ENCODE peak calls at places on chromosome 18, in six cellular contexts. One of them, this sample, is unnamed.

GRCh38 chr18:74414951-74415515 is 42.1 kb downstream of the DIPK1C start:
- DNase-seq in HCT116: no peak
- DNase-seq in H54: no peak
- DNase-seq in spleen: no peak
- DNase-seq in prostate gland: no peak
- DNase-seq in A549: no peak
- DNase-seq in this sample: peak; percentile 23

GRCh38 chr18:63477972-63478371 is 1.2 kb downstream of the SERPINB5 start:
- DNase-seq in spleen: no peak
- DNase-seq in HCT116: no peak
- DNase-seq in prostate gland: no peak
- DNase-seq in A549: no peak
- DNase-seq in H54: no peak
- DNase-seq in this sample: no peak

GRCh38 chr18:69974365-69974764 is 26.7 kb upstream of the CD226 start:
- DNase-seq in H54: no peak
- DNase-seq in prostate gland: no peak
- DNase-seq in HCT116: no peak
- DNase-seq in spleen: no peak
- DNase-seq in A549: no peak
- DNase-seq in this sample: no peak

GRCh38 chr18:78445880-78446279 is 533.7 kb upstream of the SALL3 start:
- DNase-seq in H54: no peak
- DNase-seq in A549: no peak
- DNase-seq in HCT116: no peak
- DNase-seq in prostate gland: no peak
- DNase-seq in spleen: no peak
- DNase-seq in this sample: no peak

GRCh38 chr18:28793911-28794310 is 617.0 kb upstream of the CDH2 start:
- DNase-seq in prostate gland: no peak
- DNase-seq in H54: no peak
- DNase-seq in HCT116: no peak
- DNase-seq in A549: no peak
- DNase-seq in spleen: no peak
- DNase-seq in this sample: no peak

GRCh38 chr18:524496-524895 is 24.0 kb upstream of the COLEC12 start:
- DNase-seq in spleen: no peak
- DNase-seq in A549: no peak
- DNase-seq in HCT116: no peak
- DNase-seq in prostate gland: no peak
- DNase-seq in H54: no peak
- DNase-seq in this sample: no peak

GRCh38 chr18:47260924-47261701 is 9.7 kb upstream of the SKOR2 start:
- DNase-seq in spleen: no peak
- DNase-seq in H54: no peak
- DNase-seq in prostate gland: no peak
- DNase-seq in HCT116: no peak
- DNase-seq in A549: no peak
- DNase-seq in this sample: no peak

GRCh38 chr18:1102848-1103247 is 198.2 kb downstream of the ADCYAP1 start:
- DNase-seq in H54: no peak
- DNase-seq in prostate gland: no peak
- DNase-seq in HCT116: no peak
- DNase-seq in spleen: no peak
- DNase-seq in A549: no peak
- DNase-seq in this sample: no peak

GRCh38 chr18:21406111-21406510 is 164.1 kb downstream of the GREB1L start:
- DNase-seq in A549: no peak
- DNase-seq in HCT116: no peak
- DNase-seq in spleen: no peak
- DNase-seq in H54: peak; percentile 7
- DNase-seq in prostate gland: no peak
- DNase-seq in this sample: no peak

GRCh38 chr18:51123481-51123880 is 74.0 kb downstream of the MEX3C start:
- DNase-seq in spleen: no peak
- DNase-seq in HCT116: no peak
- DNase-seq in A549: no peak
- DNase-seq in H54: no peak
- DNase-seq in prostate gland: no peak
- DNase-seq in this sample: no peak

GRCh38 chr18:46676162-46676830 is 19.3 kb upstream of the LOXHD1 start:
- DNase-seq in A549: peak; percentile 8
- DNase-seq in prostate gland: no peak
- DNase-seq in spleen: no peak
- DNase-seq in HCT116: no peak
- DNase-seq in H54: peak; percentile 53
- DNase-seq in this sample: peak; percentile 65

GRCh38 chr18:75209129-75209951 is at the start of gene PTGR3:
- DNase-seq in prostate gland: peak; percentile 80
- DNase-seq in spleen: peak; percentile 96
- DNase-seq in HCT116: peak; percentile 67
- DNase-seq in A549: peak; percentile 83
- DNase-seq in H54: peak; percentile 44
- DNase-seq in this sample: peak; percentile 90

GRCh38 chr18:76487782-76488181 is 7.3 kb downstream of the ZNF516 start:
- DNase-seq in A549: no peak
- DNase-seq in prostate gland: no peak
- DNase-seq in H54: no peak
- DNase-seq in HCT116: no peak
- DNase-seq in spleen: no peak
- DNase-seq in this sample: no peak

GRCh38 chr18:77134611-77135010 is 2.0 kb upstream of the MBP start:
- DNase-seq in spleen: no peak
- DNase-seq in A549: no peak
- DNase-seq in prostate gland: no peak
- DNase-seq in H54: no peak
- DNase-seq in HCT116: no peak
- DNase-seq in this sample: no peak

GRCh38 chr18:47263197-47263827 is 11.9 kb upstream of the SKOR2 start:
- DNase-seq in prostate gland: no peak
- DNase-seq in H54: peak; percentile 71
- DNase-seq in HCT116: no peak
- DNase-seq in A549: no peak
- DNase-seq in spleen: peak; percentile 62
- DNase-seq in this sample: no peak

GRCh38 chr18:39380823-39381222 is 1815.2 kb upstream of the CELF4 start:
- DNase-seq in HCT116: no peak
- DNase-seq in prostate gland: no peak
- DNase-seq in A549: no peak
- DNase-seq in spleen: no peak
- DNase-seq in H54: no peak
- DNase-seq in this sample: no peak

GRCh38 chr18:24475926-24476589 is 15.6 kb downstream of the HRH4 start:
- DNase-seq in A549: no peak
- DNase-seq in prostate gland: no peak
- DNase-seq in spleen: no peak
- DNase-seq in HCT116: no peak
- DNase-seq in H54: no peak
- DNase-seq in this sample: no peak

GRCh38 chr18:28767781-28768211 is 590.9 kb upstream of the CDH2 start:
- DNase-seq in H54: no peak
- DNase-seq in prostate gland: no peak
- DNase-seq in A549: no peak
- DNase-seq in spleen: no peak
- DNase-seq in HCT116: no peak
- DNase-seq in this sample: no peak

GRCh38 chr18:45637546-45638327 is 22.5 kb downstream of the SLC14A2 start:
- DNase-seq in H54: no peak
- DNase-seq in HCT116: no peak
- DNase-seq in prostate gland: no peak
- DNase-seq in spleen: no peak
- DNase-seq in A549: no peak
- DNase-seq in this sample: peak; percentile 59

GRCh38 chr18:12408247-12408869 is 629 bp downstream of the PRELID3A start:
- DNase-seq in spleen: no peak
- DNase-seq in H54: no peak
- DNase-seq in A549: peak; percentile 19
- DNase-seq in prostate gland: no peak
- DNase-seq in HCT116: no peak
- DNase-seq in this sample: peak; percentile 28

GRCh38 chr18:49723648-49724180 is 89.6 kb downstream of the ACAA2 start:
- DNase-seq in HCT116: peak; percentile 79
- DNase-seq in spleen: no peak
- DNase-seq in prostate gland: no peak
- DNase-seq in H54: peak; percentile 30
- DNase-seq in A549: peak; percentile 31
- DNase-seq in this sample: peak; percentile 68

GRCh38 chr18:62518460-62519375 is 4.1 kb upstream of the ZCCHC2 start:
- DNase-seq in A549: no peak
- DNase-seq in HCT116: no peak
- DNase-seq in prostate gland: no peak
- DNase-seq in spleen: no peak
- DNase-seq in H54: no peak
- DNase-seq in this sample: no peak

GRCh38 chr18:45590060-45590537 is 25.2 kb upstream of the SLC14A2 start:
- DNase-seq in A549: no peak
- DNase-seq in spleen: no peak
- DNase-seq in H54: no peak
- DNase-seq in prostate gland: no peak
- DNase-seq in HCT116: no peak
- DNase-seq in this sample: no peak

GRCh38 chr18:37524546-37525301 is 40.9 kb downstream of the CELF4 start:
- DNase-seq in prostate gland: no peak
- DNase-seq in A549: no peak
- DNase-seq in spleen: no peak
- DNase-seq in H54: no peak
- DNase-seq in HCT116: no peak
- DNase-seq in this sample: no peak

GRCh38 chr18:79797518-79798345 is at the start of gene KCNG2:
- DNase-seq in HCT116: no peak
- DNase-seq in A549: peak; percentile 19
- DNase-seq in H54: no peak
- DNase-seq in spleen: peak; percentile 87
- DNase-seq in prostate gland: no peak
- DNase-seq in this sample: peak; percentile 32
- TF ChIP-seq POLR2A in HCT116: no peak
- TF ChIP-seq POLR2A in A549: no peak
- TF ChIP-seq POLR2A in H54: no peak
- TF ChIP-seq POLR2A in spleen: no peak
- TF ChIP-seq POLR2A in prostate gland: no peak
- TF ChIP-seq POLR2A in this sample: no peak

GRCh38 chr18:26865557-26865956 is at the start of gene AQP4:
- DNase-seq in spleen: no peak
- DNase-seq in HCT116: no peak
- DNase-seq in A549: no peak
- DNase-seq in H54: no peak
- DNase-seq in prostate gland: no peak
- DNase-seq in this sample: peak; percentile 86
- TF ChIP-seq POLR2A in spleen: no peak
- TF ChIP-seq POLR2A in HCT116: no peak
- TF ChIP-seq POLR2A in A549: no peak
- TF ChIP-seq POLR2A in H54: no peak
- TF ChIP-seq POLR2A in prostate gland: no peak
- TF ChIP-seq POLR2A in this sample: peak; percentile 84

GRCh38 chr18:3456686-3457069 is 6.7 kb downstream of the TGIF1 start:
- DNase-seq in prostate gland: no peak
- DNase-seq in H54: no peak
- DNase-seq in HCT116: no peak
- DNase-seq in A549: peak; percentile 83
- DNase-seq in spleen: no peak
- DNase-seq in this sample: no peak

GRCh38 chr18:3454365-3455089 is 4.6 kb downstream of the TGIF1 start:
- DNase-seq in spleen: no peak
- DNase-seq in H54: no peak
- DNase-seq in HCT116: no peak
- DNase-seq in A549: peak; percentile 80
- DNase-seq in prostate gland: peak; percentile 47
- DNase-seq in this sample: peak; percentile 39

GRCh38 chr18:3455090-3455640 is 5.2 kb downstream of the TGIF1 start:
- DNase-seq in H54: no peak
- DNase-seq in prostate gland: no peak
- DNase-seq in HCT116: no peak
- DNase-seq in spleen: no peak
- DNase-seq in A549: no peak
- DNase-seq in this sample: no peak

GRCh38 chr18:3457261-3457724 is 7.3 kb downstream of the TGIF1 start:
- DNase-seq in prostate gland: no peak
- DNase-seq in H54: no peak
- DNase-seq in A549: peak; percentile 58
- DNase-seq in HCT116: no peak
- DNase-seq in spleen: no peak
- DNase-seq in this sample: no peak

DNA sequence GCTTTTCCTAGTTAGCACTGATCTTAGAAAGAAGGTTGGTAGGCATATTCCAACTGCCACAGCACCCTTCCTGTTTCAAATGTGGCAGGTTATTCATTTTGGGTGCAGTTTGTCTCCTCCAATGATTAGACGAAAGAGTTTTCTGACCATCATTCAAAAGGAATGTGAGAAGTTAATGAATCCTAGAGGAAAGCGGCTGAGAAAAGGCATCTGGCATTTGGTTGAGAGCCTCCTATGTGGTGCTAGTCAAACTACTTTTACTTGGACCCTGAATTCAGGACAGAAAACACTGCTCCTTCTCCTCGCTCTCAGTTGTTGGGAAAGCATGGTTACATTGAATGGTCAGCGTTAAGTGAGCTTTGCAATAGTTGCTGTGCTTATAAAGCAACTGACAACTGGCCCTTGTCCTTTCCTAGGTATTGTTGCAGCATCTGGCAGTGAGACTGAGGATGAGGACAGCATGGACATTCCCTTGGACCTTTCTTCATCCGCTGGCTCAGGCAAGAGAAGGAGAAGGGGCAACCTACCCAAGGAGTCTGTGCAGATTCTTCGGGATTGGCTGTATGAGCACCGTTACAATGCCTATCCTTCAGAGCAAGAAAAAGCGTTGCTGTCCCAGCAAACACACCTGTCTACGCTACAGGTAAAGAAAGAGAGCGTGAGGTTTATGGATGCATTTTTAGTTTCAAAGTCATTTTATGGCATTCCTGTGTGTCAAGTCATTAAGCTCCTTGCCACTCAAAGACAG is 6.1 kb downstream of the TGIF1 start:
- DNase-seq in H54: no peak
- DNase-seq in HCT116: no peak
- DNase-seq in spleen: no peak
- DNase-seq in A549: peak; percentile 68
- DNase-seq in prostate gland: no peak
- DNase-seq in this sample: no peak
- TF ChIP-seq POLR2A in H54: no peak
- TF ChIP-seq POLR2A in HCT116: no peak
- TF ChIP-seq POLR2A in spleen: no peak
- TF ChIP-seq POLR2A in A549: no peak
- TF ChIP-seq POLR2A in prostate gland: no peak
- TF ChIP-seq POLR2A in this sample: no peak

GRCh38 chr18:41372266-41372665 is 582.8 kb upstream of the PIK3C3 start:
- DNase-seq in HCT116: no peak
- DNase-seq in A549: no peak
- DNase-seq in spleen: no peak
- DNase-seq in H54: no peak
- DNase-seq in prostate gland: no peak
- DNase-seq in this sample: no peak

GRCh38 chr18:41373612-41374011 is 581.4 kb upstream of the PIK3C3 start:
- DNase-seq in H54: no peak
- DNase-seq in spleen: no peak
- DNase-seq in prostate gland: no peak
- DNase-seq in HCT116: no peak
- DNase-seq in A549: no peak
- DNase-seq in this sample: no peak

GRCh38 chr18:41370740-41371623 is 584.1 kb upstream of the PIK3C3 start:
- DNase-seq in HCT116: no peak
- DNase-seq in prostate gland: no peak
- DNase-seq in A549: no peak
- DNase-seq in spleen: no peak
- DNase-seq in H54: no peak
- DNase-seq in this sample: no peak

GRCh38 chr18:41371718-41372117 is 583.3 kb upstream of the PIK3C3 start:
- DNase-seq in H54: no peak
- DNase-seq in HCT116: no peak
- DNase-seq in prostate gland: no peak
- DNase-seq in spleen: no peak
- DNase-seq in A549: no peak
- DNase-seq in this sample: no peak
- TF ChIP-seq POLR2A in H54: no peak
- TF ChIP-seq POLR2A in HCT116: no peak
- TF ChIP-seq POLR2A in prostate gland: no peak
- TF ChIP-seq POLR2A in spleen: no peak
- TF ChIP-seq POLR2A in A549: no peak
- TF ChIP-seq POLR2A in this sample: no peak